ENCODE peak calls at places on chromosomes 5 and 9, in eight cellular contexts. S, J, U, H, M, P, F and A are unnamed samples.

GRCh38 chr5:154923441-154924430 is 14.3 kb downstream of the GEMIN5 start:
- DNase-seq in S (no peak), J (no peak), U (no peak), H (no peak), M (no peak), P (peak), F (no peak), A (no peak)

GRCh38 chr9:70551391-70551790 is 136.9 kb upstream of the KLF9 start:
- DNase-seq in S (peak), J (no peak), U (no peak), H (no peak), M (no peak), P (peak), F (no peak), A (no peak)

GRCh38 chr5:58851571-58851970 is 268.7 kb downstream of the RAB3C start:
- DNase-seq in S (no peak), J (no peak), U (no peak), H (no peak), M (no peak), P (no peak), F (no peak), A (no peak)

GRCh38 chr9:133023117-133023890 is 7.5 kb upstream of the GTF3C5 start:
- DNase-seq in S (peak), J (no peak), U (no peak), H (peak), M (peak), P (no peak), F (no peak), A (no peak)

GRCh38 chr5:64869419-64869818 is 100.7 kb downstream of the CWC27 start:
- DNase-seq in S (peak), J (no peak), U (no peak), H (no peak), M (no peak), P (peak), F (no peak), A (no peak)

GRCh38 chr9:116633444-116633843 is 53.7 kb upstream of the TRIM32 start:
- DNase-seq in S (peak), J (no peak), U (no peak), H (no peak), M (no peak), P (no peak), F (no peak), A (no peak)

GRCh38 chr9:34993502-34994428 is 4.2 kb downstream of the DNAJB5 start:
- DNase-seq in S (peak), J (no peak), U (no peak), H (peak), M (no peak), P (peak), F (peak), A (no peak)

GRCh38 chr5:140481758-140482157 is 65.7 kb upstream of the EIF4EBP3 start:
- DNase-seq in S (peak), J (no peak), U (no peak), H (no peak), M (no peak), P (no peak), F (no peak), A (no peak)

GRCh38 chr5:172841-173251 is 18.4 kb upstream of the LRRC14B start:
- DNase-seq in S (no peak), J (no peak), U (no peak), H (no peak), M (peak), P (no peak), F (no peak), A (no peak)

DNA sequence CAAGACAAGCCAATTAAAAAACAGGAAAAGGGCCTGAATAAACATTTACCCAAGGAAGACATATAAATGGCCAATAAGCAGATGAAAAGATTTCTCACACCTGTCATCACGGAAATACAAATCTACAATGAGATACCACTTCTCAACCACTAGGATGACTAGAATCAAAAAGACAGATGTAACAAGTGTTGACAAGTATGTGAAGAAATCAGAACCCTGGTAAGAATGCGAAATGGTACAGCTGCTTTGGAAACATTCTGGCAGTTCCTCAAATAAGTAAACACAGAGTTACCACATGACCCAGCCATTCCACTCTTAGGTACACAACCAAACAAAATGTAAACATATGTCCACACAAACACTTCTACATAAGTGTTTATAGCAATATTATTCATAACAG is 32.5 kb downstream of the LEAP2 start:
- DNase-seq in S (peak), J (no peak), U (no peak), H (no peak), M (no peak), P (peak), F (no peak), A (no peak)
- TF ChIP-seq CTCF in S (peak), J (peak), U (peak), H (no peak), M (no peak), P (peak), F (no peak), A (peak)

DNA sequence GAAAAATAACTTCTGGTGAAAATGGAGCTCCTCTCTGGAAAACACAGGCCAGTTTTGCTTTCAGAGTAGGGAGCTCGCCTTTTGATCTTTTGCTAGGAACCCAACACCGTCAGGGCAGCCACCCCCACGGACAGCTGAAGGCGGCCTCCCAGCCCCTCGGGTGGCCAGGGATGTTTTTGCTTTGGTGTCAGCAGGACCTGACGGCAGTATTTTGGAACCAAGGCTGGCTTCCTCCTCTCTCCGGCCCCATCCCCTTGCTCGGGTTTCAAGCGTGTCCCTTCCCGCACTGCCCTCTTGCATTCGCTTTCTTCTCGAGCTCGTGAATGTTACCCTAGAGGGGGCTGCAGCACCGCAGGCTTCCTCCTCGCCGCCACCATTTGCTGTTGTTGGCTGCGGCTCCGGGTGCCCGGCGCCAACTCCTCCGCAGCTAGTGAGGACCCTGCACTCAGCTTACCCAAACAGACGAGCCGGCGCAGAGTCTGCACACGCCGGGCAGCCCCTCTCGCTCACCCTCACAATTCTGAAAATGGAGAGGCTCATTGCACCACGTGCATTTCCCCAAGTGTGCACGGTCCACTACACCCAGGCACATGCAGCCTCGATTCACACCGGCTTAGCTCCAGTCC is 35.5 kb upstream of the ADAMTSL1 start:
- DNase-seq in S (peak), J (no peak), U (peak), H (peak), M (peak), P (no peak), F (no peak), A (peak)
- TF ChIP-seq CTCF in S (peak), J (peak), U (peak), H (no peak), M (no peak), P (peak), F (peak), A (no peak)

DNA sequence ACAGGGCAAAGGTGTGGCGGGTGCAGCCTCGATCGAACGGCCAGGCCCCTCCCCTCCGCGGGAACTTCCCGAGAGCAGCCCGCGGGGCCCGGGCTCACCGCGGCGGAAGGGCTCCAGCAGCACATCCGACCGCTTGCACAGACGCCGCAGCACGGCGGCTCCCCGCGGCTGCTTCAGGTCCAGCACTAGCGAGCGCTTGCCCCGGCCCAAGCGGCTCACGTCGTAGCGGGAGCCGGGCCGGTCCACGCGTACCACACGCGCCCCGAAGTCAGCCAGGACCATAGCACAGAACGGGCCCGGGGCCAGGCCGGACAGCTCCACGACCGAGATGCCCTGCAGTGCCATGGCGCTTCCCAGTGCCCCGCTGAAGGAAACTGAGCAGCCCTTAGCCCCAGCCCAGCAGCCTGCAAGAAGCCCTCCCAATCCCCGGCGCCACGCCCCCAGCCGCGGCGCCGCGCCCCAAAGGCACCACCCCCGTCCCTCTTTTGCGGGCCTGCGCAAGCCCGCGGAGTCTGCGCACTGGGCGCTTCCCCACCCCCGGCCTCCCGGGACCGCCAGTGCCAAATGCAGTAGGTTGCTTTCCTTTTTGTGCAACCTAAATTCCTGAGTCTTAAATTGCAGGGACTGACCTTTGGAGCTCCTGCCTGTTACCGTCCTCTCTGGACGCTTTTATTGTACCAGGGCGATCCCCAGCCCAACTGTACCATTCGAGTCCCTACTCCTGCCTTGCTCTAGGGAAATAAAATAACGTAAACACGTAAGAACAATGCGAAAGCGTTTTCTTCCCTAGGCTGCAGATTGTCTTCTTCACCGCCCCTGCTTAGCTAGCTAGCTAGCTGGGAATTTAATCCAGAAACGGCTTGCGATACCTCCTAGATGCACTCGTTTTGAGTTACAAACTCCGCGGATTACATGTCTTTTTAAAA is at the start of gene AMACR:
- DNase-seq in S (peak), J (peak), U (peak), H (peak), M (peak), P (peak), F (peak), A (peak)
- TF ChIP-seq CTCF in S (no peak), J (no peak), U (peak), H (no peak), M (no peak), P (no peak), F (no peak), A (no peak)

GRCh38 chr5:38670066-38670465 is 113.6 kb upstream of the LIFR start:
- DNase-seq in S (no peak), J (no peak), U (no peak), H (no peak), M (no peak), P (no peak), F (no peak), A (no peak)

GRCh38 chr5:38663276-38663675 is 106.8 kb upstream of the LIFR start:
- DNase-seq in S (no peak), J (no peak), U (no peak), H (no peak), M (no peak), P (no peak), F (no peak), A (no peak)

GRCh38 chr5:38667499-38667776 is 111.0 kb upstream of the LIFR start:
- DNase-seq in S (no peak), J (no peak), U (no peak), H (no peak), M (no peak), P (no peak), F (no peak), A (no peak)

GRCh38 chr5:38670878-38671277 is 114.4 kb upstream of the LIFR start:
- DNase-seq in S (peak), J (no peak), U (no peak), H (no peak), M (no peak), P (peak), F (no peak), A (no peak)

GRCh38 chr5:38666668-38667498 is 110.4 kb upstream of the LIFR start:
- DNase-seq in S (peak), J (no peak), U (no peak), H (peak), M (peak), P (peak), F (no peak), A (peak)
- TF ChIP-seq CTCF in S (peak), J (peak), U (peak), H (no peak), M (no peak), P (peak), F (peak), A (peak)

GRCh38 chr5:177367323-177367848 is 9.7 kb downstream of the RGS14 start:
- DNase-seq in S (no peak), J (no peak), U (no peak), H (no peak), M (no peak), P (no peak), F (no peak), A (no peak)
- TF ChIP-seq CTCF in S (peak), J (no peak), U (no peak), H (no peak), M (no peak), P (peak), F (no peak), A (no peak)

DNA sequence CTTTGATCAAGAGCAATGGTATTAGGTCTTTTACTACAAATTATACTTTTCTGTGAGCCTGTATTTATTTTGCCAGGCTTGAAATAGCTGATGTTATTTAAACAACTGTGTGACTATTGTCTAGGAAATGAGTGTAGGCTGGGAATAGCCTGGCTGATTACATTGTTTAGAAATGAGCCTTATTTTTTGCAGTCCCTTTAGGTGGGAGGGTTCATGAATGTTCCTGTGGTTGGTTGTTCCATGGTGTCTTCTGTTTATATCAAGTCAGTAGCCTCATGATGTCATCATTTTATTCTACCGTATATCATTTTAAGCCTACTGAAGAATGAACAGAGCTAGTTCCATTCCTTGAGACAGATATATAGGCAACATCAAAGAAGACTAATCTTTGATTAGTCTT is 53.0 kb downstream of the MAP1B start:
- DNase-seq in S (peak), J (no peak), U (no peak), H (no peak), M (no peak), P (no peak), F (no peak), A (no peak)
- TF ChIP-seq CTCF in S (no peak), J (no peak), U (no peak), H (no peak), M (no peak), P (no peak), F (no peak), A (no peak)

GRCh38 chr5:44398382-44398781 is 9.2 kb upstream of the FGF10 start:
- DNase-seq in S (no peak), J (no peak), U (no peak), H (no peak), M (no peak), P (no peak), F (no peak), A (no peak)
- TF ChIP-seq CTCF in S (no peak), J (no peak), U (no peak), H (no peak), M (no peak), P (no peak), F (no peak), A (no peak)

GRCh38 chr9:136118367-136119258 is at the start of gene TMEM250:
- DNase-seq in S (peak), J (peak), U (peak), H (peak), M (peak), P (peak), F (peak), A (peak)
- TF ChIP-seq CTCF in S (no peak), J (peak), U (peak), H (no peak), M (no peak), P (peak), F (peak), A (peak)

GRCh38 chr9:6049798-6050197 is 34.4 kb upstream of the RANBP6 start:
- DNase-seq in S (peak), J (no peak), U (no peak), H (no peak), M (peak), P (peak), F (no peak), A (no peak)
- TF ChIP-seq CTCF in S (peak), J (peak), U (peak), H (no peak), M (peak), P (peak), F (no peak), A (peak)

DNA sequence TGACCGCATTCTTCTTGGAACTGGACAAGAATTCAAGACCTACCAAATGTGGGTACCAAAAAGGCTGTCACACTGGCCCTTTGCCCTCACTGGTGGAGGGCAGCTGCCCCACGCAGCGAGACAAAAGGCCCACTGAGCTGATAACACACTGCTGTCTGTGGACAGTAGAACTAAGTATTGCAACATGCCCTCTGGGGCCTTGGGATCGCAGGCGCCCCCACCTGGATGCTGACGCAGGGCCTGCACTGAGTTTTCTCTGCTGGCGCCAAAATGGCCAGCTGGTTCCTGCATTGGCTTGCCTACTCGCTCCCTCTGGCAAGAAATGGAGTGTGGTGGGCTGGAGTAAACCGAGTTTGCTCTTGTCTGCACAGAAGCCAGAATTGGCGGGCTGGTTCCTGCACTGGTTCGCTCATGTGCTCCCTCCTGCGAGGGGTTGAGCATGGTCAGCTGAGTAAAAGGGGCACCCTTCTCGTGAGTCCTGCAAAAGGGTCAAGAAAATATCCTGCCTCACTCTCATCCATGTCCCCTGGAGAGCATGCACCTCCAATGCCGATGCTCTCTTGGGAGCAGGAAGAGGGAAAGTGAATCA is 55.7 kb downstream of the NXNL2 start:
- DNase-seq in S (no peak), J (no peak), U (no peak), H (no peak), M (peak), P (no peak), F (no peak), A (peak)
- TF ChIP-seq CTCF in S (no peak), J (no peak), U (no peak), H (no peak), M (no peak), P (no peak), F (no peak), A (no peak)